ENCODE peak calls at places on chromosomes 7 and 10, in ten cellular contexts. L, F, M, J, R, C, O, B, S and Z are unnamed samples.

GRCh38 chr10:16816830-16817124 is 447 bp downstream of the RSU1 start:
- DNase-seq in L (no peak), F (no peak), M (no peak), J (no peak), R (no peak), C (no peak), O (no peak), B (no peak), S (peak), Z (no peak)

GRCh38 chr10:26781797-26782196 is 79.0 kb downstream of the ABI1 start:
- DNase-seq in L (peak), F (peak), M (no peak), J (no peak), R (no peak), C (no peak), O (no peak), B (no peak), S (no peak), Z (no peak)

GRCh38 chr10:77291596-77292505 is 345.8 kb downstream of the KCNMA1 start:
- DNase-seq in L (peak), F (peak), M (no peak), J (no peak), R (no peak), C (no peak), O (no peak), B (no peak), S (no peak), Z (no peak)

GRCh38 chr7:149669121-149669818 is 104.1 kb downstream of the ZNF467 start:
- DNase-seq in L (peak), F (peak), M (no peak), J (no peak), R (no peak), C (no peak), O (no peak), B (no peak), S (no peak), Z (no peak)

GRCh38 chr10:119315128-119316001 is 108.0 kb downstream of the GRK5 start:
- DNase-seq in L (peak), F (peak), M (peak), J (peak), R (peak), C (peak), O (peak), B (peak), S (peak), Z (peak)

GRCh38 chr10:75335191-75335590 is 66.4 kb downstream of the ZNF503 start:
- DNase-seq in L (peak), F (no peak), M (no peak), J (no peak), R (no peak), C (no peak), O (no peak), B (no peak), S (no peak), Z (no peak)

GRCh38 chr10:19168584-19168983 is 120.0 kb downstream of the MALRD1 start:
- DNase-seq in L (no peak), F (peak), M (no peak), J (no peak), R (no peak), C (peak), O (peak), B (no peak), S (no peak), Z (peak)

GRCh38 chr10:14254368-14254767 is 76.4 kb downstream of the FRMD4A start:
- DNase-seq in L (peak), F (peak), M (no peak), J (no peak), R (no peak), C (no peak), O (no peak), B (no peak), S (no peak), Z (no peak)

GRCh38 chr10:103736763-103737162 is 118.6 kb downstream of the SH3PXD2A start:
- DNase-seq in L (peak), F (peak), M (no peak), J (no peak), R (no peak), C (no peak), O (peak), B (no peak), S (no peak), Z (peak)

GRCh38 chr7:73621168-73622063 is 2.9 kb downstream of the MLXIPL start:
- DNase-seq in L (no peak), F (no peak), M (no peak), J (no peak), R (no peak), C (no peak), O (no peak), B (no peak), S (no peak), Z (no peak)

GRCh38 chr10:6145979-6146432 is 56.7 kb upstream of the PFKFB3 start:
- DNase-seq in L (no peak), F (no peak), M (no peak), J (no peak), R (no peak), C (no peak), O (no peak), B (no peak), S (no peak), Z (no peak)